ENCODE peak calls at places on chromosomes 7 and 10, in five cellular contexts. C is hepatocyte, R is foreskin melanocyte, P is neuronal stem cell, Q is left cardiac atrium. L is an unnamed sample.

GRCh38 chr7:28813238-28813962 is 144.7 kb downstream of the TRIL start:
- DNase-seq in P (no peak), C (no peak), Q (no peak), R (no peak), L (no peak)

GRCh38 chr10:4825868-4826787 is at the start of gene AKR1E2:
- DNase-seq in C (peak; percentile 91), P (peak; percentile 64), Q (peak; percentile 92), R (peak; percentile 82), L (peak; percentile 84)

GRCh38 chr10:49228677-49229076 is 40.5 kb upstream of the TMEM273 start:
- DNase-seq in C (no peak), R (no peak), Q (no peak), P (no peak), L (no peak)

GRCh38 chr10:103350175-103350521 is 792 bp downstream of the PCGF6 start:
- DNase-seq in Q (no peak), R (peak; percentile 1), P (no peak), C (no peak), L (no peak)

GRCh38 chr7:24401628-24402593 is 117.9 kb downstream of the NPY start:
- DNase-seq in R (peak; percentile 3), Q (no peak), C (peak; percentile 41), P (no peak), L (no peak)

GRCh38 chr7:51309361-51310130 is 7.1 kb downstream of the COBL start:
- DNase-seq in C (no peak), P (no peak), R (no peak), Q (no peak), L (no peak)

GRCh38 chr10:329361-330099 is 194.3 kb downstream of the ZMYND11 start:
- DNase-seq in C (peak; percentile 92), R (no peak), P (no peak), Q (peak; percentile 87), L (peak; percentile 86)

GRCh38 chr7:26202019-26202985 is 757 bp downstream of the CBX3 start:
- DNase-seq in Q (peak; percentile 66), R (no peak), C (peak; percentile 79), P (no peak), L (no peak)